ENCODE peak calls at places on chromosomes 2 and 18, in seven cellular contexts. S is tibial nerve, V is cardiac muscle cell, I is breast epithelium, Z is left ventricle myocardium inferior, A is GM23248, C is suprapubic skin. O is an unnamed sample. For H3K36me3, the result is how much of the 10 kb centered on the place peaks cover.

GRCh38 chr2:11478899-11479605 is 13.1 kb upstream of the E2F6 start:
- DNase-seq in C (no peak), S (no peak), I (no peak), V (no peak), Z (no peak), A (no peak), O (no peak)

GRCh38 chr2:115412501-115412900 is 970.1 kb downstream of the DPP10 start:
- DNase-seq in S (no peak), Z (no peak), V (peak), C (no peak), I (no peak), A (no peak), O (no peak)

GRCh38 chr18:25121442-25121841 is 230.5 kb downstream of the ZNF521 start:
- DNase-seq in Z (no peak), S (no peak), V (no peak), C (no peak), I (no peak), A (no peak), O (no peak)

GRCh38 chr2:17539993-17540812 is at the start of gene VSNL1:
- DNase-seq in Z (peak), I (peak), V (peak), C (peak), A (peak), S (peak), O (peak)

GRCh38 chr2:112242384-112242783 is 12.5 kb downstream of the ZC3H8 start:
- DNase-seq in I (no peak), V (no peak), C (no peak), A (no peak), S (no peak), Z (no peak), O (no peak)

GRCh38 chr2:47088371-47089082 is 66.6 kb downstream of the STPG4 start:
- DNase-seq in A (no peak), C (no peak), S (no peak), Z (peak), I (no peak), V (peak), O (no peak)

GRCh38 chr2:69466728-69467127 is 29.5 kb upstream of the NFU1 start:
- DNase-seq in A (no peak), I (no peak), Z (no peak), S (no peak), V (peak), C (no peak), O (no peak)

GRCh38 chr2:241260911-241261310 is 54.6 kb downstream of the HDLBP start:
- DNase-seq in Z (no peak), A (no peak), I (no peak), C (no peak), S (no peak), V (no peak), O (no peak)

GRCh38 chr2:11385222-11385621 is 40.8 kb upstream of the ROCK2 start:
- DNase-seq in A (no peak), I (no peak), S (no peak), V (no peak), Z (no peak), C (no peak), O (no peak)

GRCh38 chr18:55228707-55229106 is 269.4 kb upstream of the CCDC68 start:
- DNase-seq in Z (no peak), A (no peak), V (no peak), S (no peak), I (no peak), C (no peak), O (no peak)

GRCh38 chr2:231680992-231681852 is 27.1 kb upstream of the PTMA start:
- DNase-seq in Z (peak), C (peak), A (peak), V (peak), I (peak), S (peak), O (peak)

GRCh38 chr2:26018184-26018716 is 15.6 kb upstream of the RAB10 start:
- DNase-seq in I (peak), Z (peak), C (peak), S (peak), A (peak), V (peak), O (peak)

GRCh38 chr2:112749755-112750559 is 14.5 kb downstream of the CKAP2L start:
- DNase-seq in A (peak), V (peak), C (peak), S (no peak), I (peak), Z (peak), O (peak)

GRCh38 chr2:46225730-46226129 is 71.5 kb upstream of the EPAS1 start:
- DNase-seq in Z (no peak), S (no peak), C (no peak), I (no peak), A (no peak), V (no peak), O (no peak)

GRCh38 chr2:99448556-99448955 is 41.3 kb downstream of the REV1 start:
- DNase-seq in A (peak), Z (no peak), V (peak), S (no peak), C (no peak), I (no peak), O (no peak)

GRCh38 chr2:43415582-43415981 is 180.3 kb downstream of the THADA start:
- DNase-seq in C (no peak), A (no peak), I (no peak), V (no peak), Z (no peak), S (no peak), O (no peak)

GRCh38 chr18:73235491-73235890 is 367.7 kb upstream of the NETO1 start:
- DNase-seq in Z (no peak), C (no peak), S (no peak), I (no peak), A (peak), V (no peak), O (peak)

GRCh38 chr2:175107146-175107545 is 60.9 kb downstream of the ATF2 start:
- DNase-seq in V (no peak), A (no peak), S (no peak), I (no peak), Z (no peak), C (no peak), O (no peak)

DNA sequence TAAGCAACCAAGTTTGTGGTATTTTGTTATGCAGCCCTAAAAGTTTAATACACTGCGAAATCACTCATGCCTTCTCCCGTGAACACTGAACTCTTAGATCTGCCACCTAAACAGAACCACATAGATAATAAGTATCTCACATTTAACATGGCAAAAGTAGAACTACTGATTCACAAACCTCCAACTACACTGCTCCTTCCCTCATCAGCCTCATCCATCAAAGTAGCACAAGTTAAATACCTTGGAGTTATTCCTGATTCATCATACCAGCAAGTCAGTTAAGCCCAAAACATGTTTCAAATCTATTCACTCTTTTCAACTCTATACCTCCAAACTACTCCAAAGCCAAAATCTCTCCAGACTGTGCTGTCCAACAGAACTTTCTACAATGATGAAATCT is 65.2 kb downstream of the HIBCH start:
- DNase-seq in C (no peak), A (no peak), S (no peak), Z (no peak), V (no peak), I (no peak), O (no peak)
- H3K36me3 ChIP-seq in C (half or more), A (under half), S (under half), Z (under half), V (under half), I (under half), O (under half)

GRCh38 chr2:1659951-1660565 is 84.3 kb downstream of the PXDN start:
- DNase-seq in A (no peak), V (no peak), Z (no peak), C (peak), I (no peak), S (no peak), O (no peak)
- H3K36me3 ChIP-seq in A (under half), V (under half), Z (half or more), C (under half), I (under half), S (under half), O (under half)

GRCh38 chr18:74510770-74511095 is 14.6 kb downstream of the CNDP2 start:
- DNase-seq in C (peak), I (no peak), A (no peak), Z (no peak), S (no peak), V (no peak), O (no peak)

GRCh38 chr18:74509856-74510769 is 13.9 kb downstream of the CNDP2 start:
- DNase-seq in C (peak), S (no peak), V (no peak), I (peak), Z (no peak), A (no peak), O (no peak)

GRCh38 chr18:74513149-74513882 is 17.2 kb downstream of the CNDP2 start:
- DNase-seq in S (no peak), I (no peak), Z (no peak), V (no peak), A (no peak), C (no peak), O (no peak)

GRCh38 chr18:74512321-74513053 is 16.3 kb downstream of the CNDP2 start:
- DNase-seq in S (no peak), Z (no peak), A (no peak), C (peak), V (no peak), I (no peak), O (no peak)

GRCh38 chr18:74511823-74512222 is 15.7 kb downstream of the CNDP2 start:
- DNase-seq in A (no peak), Z (no peak), C (peak), S (no peak), V (no peak), I (no peak), O (no peak)
- H3K36me3 ChIP-seq in A (under half), Z (half or more), C (half or more), S (under half), V (under half), I (under half), O (half or more)

GRCh38 chr2:60331106-60331809 is 222.2 kb downstream of the BCL11A start:
- DNase-seq in S (no peak), C (no peak), Z (no peak), I (no peak), A (peak), V (no peak), O (no peak)

GRCh38 chr2:60333264-60333663 is 220.2 kb downstream of the BCL11A start:
- DNase-seq in C (no peak), Z (no peak), V (no peak), A (no peak), S (no peak), I (no peak), O (no peak)

GRCh38 chr2:60334610-60335009 is 218.8 kb downstream of the BCL11A start:
- DNase-seq in S (no peak), C (no peak), I (no peak), A (no peak), Z (no peak), V (no peak), O (no peak)

GRCh38 chr2:60324536-60324935 is 228.9 kb downstream of the BCL11A start:
- DNase-seq in V (no peak), S (no peak), I (no peak), Z (no peak), C (no peak), A (no peak), O (no peak)

GRCh38 chr2:60329225-60329624 is 224.2 kb downstream of the BCL11A start:
- DNase-seq in A (no peak), Z (no peak), I (no peak), S (no peak), C (no peak), V (no peak), O (no peak)
- H3K36me3 ChIP-seq in A (under half), Z (under half), I (under half), S (under half), C (under half), V (under half), O (under half)

GRCh38 chr2:151438506-151438905 is 28.8 kb downstream of the RIF1 start:
- DNase-seq in C (no peak), S (no peak), A (no peak), I (no peak), V (no peak), Z (no peak), O (no peak)
- H3K36me3 ChIP-seq in C (half or more), S (under half), A (half or more), I (under half), V (half or more), Z (half or more), O (under half)

O was measured in lung.